ENCODE peak calls at places on chromosomes 5 and 9, in ten cellular contexts. Z is fibroblast of mammary gland; X is transverse colon; A is stimulated activated CD4-positive, alpha-beta T cell treated with anti-CD3 and anti-CD28 coated beads, Interleukin-15, amount 100 ng/mL, for 24 hours; C is choroid plexus epithelial cell; B is WERI-Rb-1; D is cardiac muscle cell; H is adrenal gland; U is NCI-H1105 treated with DMSO at 0.1 percent for 48 hours; F is brain microvascular endothelial cell. V is an unnamed sample.
A peak's percentile ranks its signal among the peaks of the same experiment; 100 is the strongest.

GRCh38 chr5:120240716-120241115 is 223.4 kb upstream of the PRR16 start:
- DNase-seq in Z (peak; percentile 15), X (no peak), A (no peak), C (peak; percentile 72), B (no peak), D (no peak), H (no peak), U (no peak), F (no peak), V (no peak)

GRCh38 chr9:112838342-112838741 is 52.3 kb downstream of the SLC46A2 start:
- DNase-seq in Z (no peak), X (peak; percentile 23), A (no peak), C (no peak), B (no peak), D (no peak), H (no peak), U (no peak), F (no peak), V (no peak)

GRCh38 chr9:68455436-68455835 is 85.2 kb downstream of the TMEM252 start:
- DNase-seq in Z (no peak), X (no peak), A (no peak), C (no peak), B (no peak), D (no peak), H (no peak), U (peak; percentile 65), F (no peak), V (no peak)

GRCh38 chr5:122919969-122920368 is 74.6 kb downstream of the SNX24 start:
- DNase-seq in Z (no peak), X (no peak), A (no peak), C (no peak), B (no peak), D (no peak), H (no peak), U (no peak), F (no peak), V (no peak)

GRCh38 chr9:133944746-133945135 is 47.4 kb downstream of the VAV2 start:
- DNase-seq in Z (peak; percentile 80), X (no peak), A (no peak), C (peak; percentile 68), B (no peak), D (no peak), H (peak; percentile 84), U (no peak), F (peak; percentile 53), V (no peak)

GRCh38 chr5:90410178-90410762 is 714 bp upstream of the CETN3 start:
- DNase-seq in Z (no peak), X (no peak), A (no peak), C (peak; percentile 19), B (no peak), D (no peak), H (no peak), U (peak; percentile 46), F (no peak), V (no peak)

GRCh38 chr9:137156567-137157375 is 13.1 kb downstream of the LRRC26 start:
- DNase-seq in Z (peak; percentile 56), X (peak; percentile 32), A (peak; percentile 72), C (peak; percentile 51), B (no peak), D (peak; percentile 22), H (no peak), U (no peak), F (peak; percentile 4), V (peak; percentile 75)

GRCh38 chr5:167488371-167488770 is 803.1 kb upstream of the WWC1 start:
- DNase-seq in Z (peak; percentile 51), X (no peak), A (no peak), C (no peak), B (no peak), D (no peak), H (no peak), U (no peak), F (peak; percentile 18), V (no peak)

GRCh38 chr9:120950421-120951388 is 24.1 kb upstream of the TRAF1 start:
- DNase-seq in Z (no peak), X (no peak), A (no peak), C (no peak), B (no peak), D (peak; percentile 24), H (no peak), U (no peak), F (no peak), V (no peak)

GRCh38 chr5:94188725-94189124 is 429.7 kb downstream of the KIAA0825 start:
- DNase-seq in Z (no peak), X (no peak), A (no peak), C (no peak), B (no peak), D (no peak), H (no peak), U (no peak), F (no peak), V (no peak)

GRCh38 chr9:78245401-78245800 is 9.5 kb downstream of the CEP78 start:
- DNase-seq in Z (no peak), X (no peak), A (no peak), C (no peak), B (no peak), D (no peak), H (no peak), U (no peak), F (no peak), V (no peak)

GRCh38 chr5:58944221-58944620 is 361.3 kb downstream of the RAB3C start:
- DNase-seq in Z (peak; percentile 45), X (no peak), A (no peak), C (peak; percentile 30), B (no peak), D (no peak), H (no peak), U (no peak), F (peak; percentile 39), V (no peak)

GRCh38 chr9:17291766-17292165 is 156.9 kb downstream of the CNTLN start:
- DNase-seq in Z (no peak), X (no peak), A (no peak), C (peak; percentile 70), B (no peak), D (no peak), H (no peak), U (no peak), F (peak; percentile 67), V (no peak)

GRCh38 chr5:50666261-50667078 is at the start of gene PARP8:
- DNase-seq in Z (peak; percentile 43), X (peak; percentile 52), A (peak; percentile 56), C (peak; percentile 51), B (peak; percentile 17), D (peak; percentile 63), H (peak; percentile 67), U (peak; percentile 29), F (peak; percentile 36), V (peak; percentile 66)

GRCh38 chr5:67165524-67166459 is 30.8 kb downstream of the CD180 start:
- DNase-seq in Z (peak; percentile 80), X (peak; percentile 90), A (peak; percentile 86), C (peak; percentile 90), B (peak; percentile 26), D (peak; percentile 84), H (peak; percentile 84), U (no peak), F (peak; percentile 73), V (peak; percentile 88)

GRCh38 chr5:113340537-113340936 is 94.3 kb downstream of the TSSK1B start:
- DNase-seq in Z (no peak), X (no peak), A (no peak), C (no peak), B (no peak), D (no peak), H (no peak), U (no peak), F (no peak), V (no peak)

GRCh38 chr9:94140791-94141790 is 56.8 kb downstream of the PTPDC1 start:
- DNase-seq in Z (peak; percentile 72), X (no peak), A (no peak), C (peak; percentile 59), B (peak; percentile 32), D (no peak), H (no peak), U (no peak), F (no peak), V (no peak)

GRCh38 chr5:151895660-151896040 is 29.0 kb downstream of the GLRA1 start:
- DNase-seq in Z (no peak), X (no peak), A (no peak), C (no peak), B (no peak), D (peak; percentile 29), H (no peak), U (no peak), F (peak; percentile 46), V (no peak)

GRCh38 chr9:134185536-134186011 is 21.2 kb upstream of the RNU6ATAC start:
- DNase-seq in Z (peak; percentile 31), X (no peak), A (peak; percentile 47), C (no peak), B (no peak), D (no peak), H (no peak), U (no peak), F (no peak), V (no peak)

GRCh38 chr5:31364881-31365636 is 166.8 kb downstream of the DROSHA start:
- DNase-seq in Z (peak; percentile 48), X (no peak), A (no peak), C (peak; percentile 53), B (no peak), D (no peak), H (no peak), U (no peak), F (peak; percentile 68), V (no peak)

GRCh38 chr9:6153425-6153824 is 62.2 kb upstream of the IL33 start:
- DNase-seq in Z (peak; percentile 67), X (no peak), A (no peak), C (peak; percentile 16), B (no peak), D (no peak), H (no peak), U (no peak), F (no peak), V (no peak)

GRCh38 chr5:92945630-92946097 is 635.4 kb downstream of the NR2F1-AS1 start:
- DNase-seq in Z (peak; percentile 58), X (no peak), A (no peak), C (peak; percentile 78), B (no peak), D (no peak), H (no peak), U (no peak), F (no peak), V (no peak)

GRCh38 chr5:135054546-135054945 is 20.5 kb upstream of the PITX1 start:
- DNase-seq in Z (no peak), X (no peak), A (no peak), C (no peak), B (no peak), D (no peak), H (no peak), U (no peak), F (no peak), V (no peak)

GRCh38 chr9:136289651-136290507 is 14.0 kb downstream of the CCDC187 start:
- DNase-seq in Z (no peak), X (no peak), A (no peak), C (no peak), B (no peak), D (no peak), H (no peak), U (no peak), F (no peak), V (no peak)

GRCh38 chr9:12996971-12997370 is 222.2 kb downstream of the LURAP1L start:
- DNase-seq in Z (no peak), X (no peak), A (no peak), C (no peak), B (no peak), D (no peak), H (no peak), U (no peak), F (no peak), V (no peak)

GRCh38 chr9:77276799-77277198 is 99.5 kb downstream of the VPS13A start:
- DNase-seq in Z (no peak), X (no peak), A (no peak), C (no peak), B (no peak), D (no peak), H (no peak), U (no peak), F (no peak), V (no peak)

GRCh38 chr5:79023323-79023722 is 38.2 kb upstream of the ARSB start:
- DNase-seq in Z (no peak), X (no peak), A (no peak), C (no peak), B (no peak), D (no peak), H (no peak), U (no peak), F (no peak), V (no peak)

GRCh38 chr9:35236692-35237091 is 74.9 kb downstream of the UNC13B start:
- DNase-seq in Z (no peak), X (peak; percentile 13), A (no peak), C (no peak), B (no peak), D (peak; percentile 24), H (no peak), U (no peak), F (no peak), V (no peak)